ENCODE peak calls at places on chromosomes 7 and 10, in nine cellular contexts. One of them, this sample, is unnamed.

GRCh38 chr7:10934292-10934691 is 39.4 kb upstream of the PHF14 start:
- DNase-seq in NCI-H2227 treated with DMSO at 0.1 percent for 48 hours: no peak
- DNase-seq in NCI-H2081 treated with DMSO at 0.1 percent for 48 hours: no peak
- DNase-seq in EH: peak; percentile 85
- DNase-seq in epithelial cell of esophagus: no peak
- DNase-seq in activated B cell treated with CpG ODN at 0.5 μM for 24 hours: no peak
- DNase-seq in kidney tubule cell: no peak
- DNase-seq in HTR-8/SVneo: no peak
- DNase-seq in AG09319: peak; percentile 43
- DNase-seq in this sample: peak; percentile 58

GRCh38 chr10:17782921-17783665 is 26.1 kb upstream of the MRC1 start:
- DNase-seq in NCI-H2227 treated with DMSO at 0.1 percent for 48 hours: no peak
- DNase-seq in EH: peak; percentile 86
- DNase-seq in kidney tubule cell: peak; percentile 24
- DNase-seq in HTR-8/SVneo: peak; percentile 61
- DNase-seq in AG09319: no peak
- DNase-seq in NCI-H2081 treated with DMSO at 0.1 percent for 48 hours: no peak
- DNase-seq in activated B cell treated with CpG ODN at 0.5 μM for 24 hours: no peak
- DNase-seq in epithelial cell of esophagus: peak; percentile 65
- DNase-seq in this sample: peak; percentile 29

GRCh38 chr10:103470755-103471653 is 8.0 kb downstream of the CALHM3 start:
- DNase-seq in epithelial cell of esophagus: no peak
- DNase-seq in NCI-H2081 treated with DMSO at 0.1 percent for 48 hours: no peak
- DNase-seq in HTR-8/SVneo: no peak
- DNase-seq in EH: peak; percentile 30
- DNase-seq in activated B cell treated with CpG ODN at 0.5 μM for 24 hours: peak; percentile 70
- DNase-seq in kidney tubule cell: no peak
- DNase-seq in NCI-H2227 treated with DMSO at 0.1 percent for 48 hours: no peak
- DNase-seq in AG09319: no peak
- DNase-seq in this sample: no peak

GRCh38 chr10:28263136-28263857 is 39.6 kb downstream of the MPP7 start:
- DNase-seq in NCI-H2227 treated with DMSO at 0.1 percent for 48 hours: no peak
- DNase-seq in epithelial cell of esophagus: peak; percentile 30
- DNase-seq in AG09319: no peak
- DNase-seq in HTR-8/SVneo: no peak
- DNase-seq in NCI-H2081 treated with DMSO at 0.1 percent for 48 hours: no peak
- DNase-seq in kidney tubule cell: peak; percentile 57
- DNase-seq in EH: no peak
- DNase-seq in activated B cell treated with CpG ODN at 0.5 μM for 24 hours: no peak
- DNase-seq in this sample: no peak

GRCh38 chr7:110786576-110786975 is 304.4 kb upstream of the LRRN3 start:
- DNase-seq in activated B cell treated with CpG ODN at 0.5 μM for 24 hours: no peak
- DNase-seq in NCI-H2081 treated with DMSO at 0.1 percent for 48 hours: peak; percentile 82
- DNase-seq in EH: no peak
- DNase-seq in AG09319: no peak
- DNase-seq in kidney tubule cell: no peak
- DNase-seq in epithelial cell of esophagus: no peak
- DNase-seq in HTR-8/SVneo: no peak
- DNase-seq in NCI-H2227 treated with DMSO at 0.1 percent for 48 hours: no peak
- DNase-seq in this sample: no peak

GRCh38 chr7:101200862-101201599 is at the start of gene MOGAT3:
- DNase-seq in HTR-8/SVneo: no peak
- DNase-seq in AG09319: no peak
- DNase-seq in NCI-H2081 treated with DMSO at 0.1 percent for 48 hours: no peak
- DNase-seq in epithelial cell of esophagus: no peak
- DNase-seq in EH: no peak
- DNase-seq in activated B cell treated with CpG ODN at 0.5 μM for 24 hours: no peak
- DNase-seq in kidney tubule cell: no peak
- DNase-seq in NCI-H2227 treated with DMSO at 0.1 percent for 48 hours: no peak
- DNase-seq in this sample: no peak

GRCh38 chr7:77426521-77427051 is 10.4 kb upstream of the GSAP start:
- DNase-seq in NCI-H2081 treated with DMSO at 0.1 percent for 48 hours: no peak
- DNase-seq in EH: peak; percentile 80
- DNase-seq in HTR-8/SVneo: no peak
- DNase-seq in epithelial cell of esophagus: peak; percentile 54
- DNase-seq in AG09319: no peak
- DNase-seq in NCI-H2227 treated with DMSO at 0.1 percent for 48 hours: no peak
- DNase-seq in activated B cell treated with CpG ODN at 0.5 μM for 24 hours: no peak
- DNase-seq in kidney tubule cell: peak; percentile 49
- DNase-seq in this sample: peak; percentile 79

GRCh38 chr10:74079028-74079913 is 71.4 kb downstream of the AP3M1 start:
- DNase-seq in NCI-H2081 treated with DMSO at 0.1 percent for 48 hours: no peak
- DNase-seq in EH: peak; percentile 43
- DNase-seq in kidney tubule cell: no peak
- DNase-seq in HTR-8/SVneo: no peak
- DNase-seq in activated B cell treated with CpG ODN at 0.5 μM for 24 hours: no peak
- DNase-seq in epithelial cell of esophagus: no peak
- DNase-seq in AG09319: no peak
- DNase-seq in NCI-H2227 treated with DMSO at 0.1 percent for 48 hours: no peak
- DNase-seq in this sample: peak; percentile 45

GRCh38 chr7:76133164-76133775 is 68.4 kb upstream of the SRRM3 start:
- DNase-seq in EH: peak; percentile 18
- DNase-seq in NCI-H2081 treated with DMSO at 0.1 percent for 48 hours: no peak
- DNase-seq in epithelial cell of esophagus: no peak
- DNase-seq in NCI-H2227 treated with DMSO at 0.1 percent for 48 hours: no peak
- DNase-seq in kidney tubule cell: no peak
- DNase-seq in activated B cell treated with CpG ODN at 0.5 μM for 24 hours: no peak
- DNase-seq in AG09319: no peak
- DNase-seq in HTR-8/SVneo: no peak
- DNase-seq in this sample: no peak

GRCh38 chr10:106557951-106558733 is 606.4 kb downstream of the SORCS1 start:
- DNase-seq in HTR-8/SVneo: no peak
- DNase-seq in EH: peak; percentile 85
- DNase-seq in activated B cell treated with CpG ODN at 0.5 μM for 24 hours: no peak
- DNase-seq in kidney tubule cell: no peak
- DNase-seq in epithelial cell of esophagus: peak; percentile 36
- DNase-seq in NCI-H2227 treated with DMSO at 0.1 percent for 48 hours: no peak
- DNase-seq in AG09319: no peak
- DNase-seq in NCI-H2081 treated with DMSO at 0.1 percent for 48 hours: no peak
- DNase-seq in this sample: peak; percentile 82

GRCh38 chr10:29542723-29543122 is 92.0 kb downstream of the SVIL start:
- DNase-seq in activated B cell treated with CpG ODN at 0.5 μM for 24 hours: no peak
- DNase-seq in kidney tubule cell: no peak
- DNase-seq in NCI-H2081 treated with DMSO at 0.1 percent for 48 hours: no peak
- DNase-seq in AG09319: no peak
- DNase-seq in epithelial cell of esophagus: no peak
- DNase-seq in NCI-H2227 treated with DMSO at 0.1 percent for 48 hours: no peak
- DNase-seq in HTR-8/SVneo: no peak
- DNase-seq in EH: no peak
- DNase-seq in this sample: no peak

GRCh38 chr10:43231523-43232078 is 35.3 kb downstream of the RASGEF1A start:
- DNase-seq in HTR-8/SVneo: no peak
- DNase-seq in NCI-H2081 treated with DMSO at 0.1 percent for 48 hours: no peak
- DNase-seq in AG09319: no peak
- DNase-seq in EH: no peak
- DNase-seq in kidney tubule cell: no peak
- DNase-seq in NCI-H2227 treated with DMSO at 0.1 percent for 48 hours: no peak
- DNase-seq in activated B cell treated with CpG ODN at 0.5 μM for 24 hours: no peak
- DNase-seq in epithelial cell of esophagus: no peak
- DNase-seq in this sample: no peak

GRCh38 chr7:4797858-4798705 is 22.7 kb downstream of the AP5Z1 start:
- DNase-seq in AG09319: no peak
- DNase-seq in activated B cell treated with CpG ODN at 0.5 μM for 24 hours: peak; percentile 69
- DNase-seq in NCI-H2081 treated with DMSO at 0.1 percent for 48 hours: no peak
- DNase-seq in epithelial cell of esophagus: peak; percentile 32
- DNase-seq in NCI-H2227 treated with DMSO at 0.1 percent for 48 hours: no peak
- DNase-seq in kidney tubule cell: peak; percentile 40
- DNase-seq in HTR-8/SVneo: peak; percentile 68
- DNase-seq in EH: peak; percentile 41
- DNase-seq in this sample: peak; percentile 20

GRCh38 chr10:5816170-5816569 is 2.9 kb upstream of the GDI2 start:
- DNase-seq in HTR-8/SVneo: no peak
- DNase-seq in EH: no peak
- DNase-seq in epithelial cell of esophagus: no peak
- DNase-seq in activated B cell treated with CpG ODN at 0.5 μM for 24 hours: no peak
- DNase-seq in kidney tubule cell: no peak
- DNase-seq in AG09319: no peak
- DNase-seq in NCI-H2227 treated with DMSO at 0.1 percent for 48 hours: no peak
- DNase-seq in NCI-H2081 treated with DMSO at 0.1 percent for 48 hours: no peak
- DNase-seq in this sample: no peak

GRCh38 chr10:78318305-78318704 is 284.6 kb downstream of the RPS24 start:
- DNase-seq in NCI-H2227 treated with DMSO at 0.1 percent for 48 hours: no peak
- DNase-seq in AG09319: no peak
- DNase-seq in kidney tubule cell: no peak
- DNase-seq in HTR-8/SVneo: no peak
- DNase-seq in EH: no peak
- DNase-seq in NCI-H2081 treated with DMSO at 0.1 percent for 48 hours: no peak
- DNase-seq in epithelial cell of esophagus: peak; percentile 13
- DNase-seq in activated B cell treated with CpG ODN at 0.5 μM for 24 hours: no peak
- DNase-seq in this sample: no peak

GRCh38 chr7:112572669-112573301 is 92.0 kb downstream of the LSMEM1 start:
- DNase-seq in kidney tubule cell: peak; percentile 70
- DNase-seq in NCI-H2081 treated with DMSO at 0.1 percent for 48 hours: no peak
- DNase-seq in AG09319: no peak
- DNase-seq in epithelial cell of esophagus: peak; percentile 26
- DNase-seq in HTR-8/SVneo: no peak
- DNase-seq in EH: no peak
- DNase-seq in activated B cell treated with CpG ODN at 0.5 μM for 24 hours: no peak
- DNase-seq in NCI-H2227 treated with DMSO at 0.1 percent for 48 hours: no peak
- DNase-seq in this sample: no peak

GRCh38 chr10:18793951-18794350 is 134.7 kb downstream of the ARL5B start:
- DNase-seq in AG09319: no peak
- DNase-seq in epithelial cell of esophagus: peak; percentile 15
- DNase-seq in activated B cell treated with CpG ODN at 0.5 μM for 24 hours: no peak
- DNase-seq in NCI-H2081 treated with DMSO at 0.1 percent for 48 hours: peak; percentile 6
- DNase-seq in EH: no peak
- DNase-seq in NCI-H2227 treated with DMSO at 0.1 percent for 48 hours: no peak
- DNase-seq in HTR-8/SVneo: no peak
- DNase-seq in kidney tubule cell: peak; percentile 7
- DNase-seq in this sample: peak; percentile 20

GRCh38 chr10:113746188-113746950 is 5.1 kb upstream of the PLEKHS1 start:
- DNase-seq in NCI-H2227 treated with DMSO at 0.1 percent for 48 hours: no peak
- DNase-seq in epithelial cell of esophagus: no peak
- DNase-seq in EH: peak; percentile 95
- DNase-seq in HTR-8/SVneo: peak; percentile 20
- DNase-seq in kidney tubule cell: peak; percentile 43
- DNase-seq in NCI-H2081 treated with DMSO at 0.1 percent for 48 hours: no peak
- DNase-seq in AG09319: no peak
- DNase-seq in activated B cell treated with CpG ODN at 0.5 μM for 24 hours: no peak
- DNase-seq in this sample: peak; percentile 71

GRCh38 chr7:39468841-39469240 is 97.4 kb upstream of the YAE1 start:
- DNase-seq in AG09319: no peak
- DNase-seq in activated B cell treated with CpG ODN at 0.5 μM for 24 hours: no peak
- DNase-seq in NCI-H2081 treated with DMSO at 0.1 percent for 48 hours: no peak
- DNase-seq in EH: no peak
- DNase-seq in kidney tubule cell: no peak
- DNase-seq in HTR-8/SVneo: no peak
- DNase-seq in epithelial cell of esophagus: no peak
- DNase-seq in NCI-H2227 treated with DMSO at 0.1 percent for 48 hours: no peak
- DNase-seq in this sample: no peak

GRCh38 chr10:43136432-43136831 is 1.8 kb upstream of the CSGALNACT2 start:
- DNase-seq in NCI-H2081 treated with DMSO at 0.1 percent for 48 hours: no peak
- DNase-seq in EH: no peak
- DNase-seq in AG09319: no peak
- DNase-seq in epithelial cell of esophagus: no peak
- DNase-seq in kidney tubule cell: no peak
- DNase-seq in NCI-H2227 treated with DMSO at 0.1 percent for 48 hours: no peak
- DNase-seq in activated B cell treated with CpG ODN at 0.5 μM for 24 hours: no peak
- DNase-seq in HTR-8/SVneo: no peak
- DNase-seq in this sample: no peak

GRCh38 chr7:151990567-151990966 is 34.3 kb downstream of the GALNTL5 start:
- DNase-seq in NCI-H2227 treated with DMSO at 0.1 percent for 48 hours: no peak
- DNase-seq in HTR-8/SVneo: no peak
- DNase-seq in kidney tubule cell: peak; percentile 72
- DNase-seq in AG09319: no peak
- DNase-seq in NCI-H2081 treated with DMSO at 0.1 percent for 48 hours: no peak
- DNase-seq in activated B cell treated with CpG ODN at 0.5 μM for 24 hours: no peak
- DNase-seq in epithelial cell of esophagus: peak; percentile 20
- DNase-seq in EH: peak; percentile 31
- DNase-seq in this sample: peak; percentile 39